ENCODE peak calls at places on chromosome 21, in four cellular contexts. T is thoracic aorta, K is coronary artery, E is tibial artery. P is an unnamed sample.

GRCh38 chr21:29418813-29419212 is 120.1 kb downstream of the BACH1 start:
- DNase-seq in T (no peak), K (no peak), E (no peak), P (no peak)

GRCh38 chr21:33036430-33037162 is 10.9 kb downstream of the OLIG2 start:
- DNase-seq in T (no peak), K (no peak), E (no peak), P (no peak)

GRCh38 chr21:29145837-29146453 is 15.5 kb downstream of the MAP3K7CL start:
- DNase-seq in T (no peak), K (no peak), E (no peak), P (no peak)

GRCh38 chr21:45996311-45997204 is 15.0 kb downstream of the COL6A1 start:
- DNase-seq in T (no peak), K (peak), E (peak), P (peak)

GRCh38 chr21:38807481-38807880 is 1.8 kb downstream of the ETS2 start:
- DNase-seq in T (no peak), K (no peak), E (no peak), P (no peak)

GRCh38 chr21:30620080-30620479 is 347 bp upstream of the KRTAP20-4 start:
- DNase-seq in T (no peak), K (no peak), E (no peak), P (no peak)

GRCh38 chr21:25283720-25284119 is 323.6 kb downstream of the MRPL39 start:
- DNase-seq in T (no peak), K (no peak), E (no peak), P (no peak)

GRCh38 chr21:28580585-28580984 is 412.1 kb downstream of the LTN1 start:
- DNase-seq in T (no peak), K (no peak), E (no peak), P (no peak)

GRCh38 chr21:45573452-45574035 is 31.3 kb upstream of the SLC19A1 start:
- DNase-seq in T (no peak), K (peak), E (no peak), P (no peak)

GRCh38 chr21:46661627-46662366 is 26.3 kb downstream of the PRMT2 start:
- DNase-seq in T (no peak), K (no peak), E (no peak), P (no peak)

GRCh38 chr21:21750124-21750825 is 752.1 kb downstream of the NCAM2 start:
- DNase-seq in T (no peak), K (no peak), E (no peak), P (no peak)

GRCh38 chr21:44485796-44486195 is 30.5 kb downstream of the LRRC3 start:
- DNase-seq in T (no peak), K (no peak), E (no peak), P (no peak)

GRCh38 chr21:44486302-44486701 is 31.0 kb downstream of the LRRC3 start:
- DNase-seq in T (no peak), K (no peak), E (no peak), P (no peak)

GRCh38 chr21:44489962-44490361 is 34.7 kb downstream of the LRRC3 start:
- DNase-seq in T (no peak), K (no peak), E (no peak), P (no peak)

GRCh38 chr21:44485254-44485793 is 30.0 kb downstream of the LRRC3 start:
- DNase-seq in T (no peak), K (no peak), E (no peak), P (no peak)

DNA sequence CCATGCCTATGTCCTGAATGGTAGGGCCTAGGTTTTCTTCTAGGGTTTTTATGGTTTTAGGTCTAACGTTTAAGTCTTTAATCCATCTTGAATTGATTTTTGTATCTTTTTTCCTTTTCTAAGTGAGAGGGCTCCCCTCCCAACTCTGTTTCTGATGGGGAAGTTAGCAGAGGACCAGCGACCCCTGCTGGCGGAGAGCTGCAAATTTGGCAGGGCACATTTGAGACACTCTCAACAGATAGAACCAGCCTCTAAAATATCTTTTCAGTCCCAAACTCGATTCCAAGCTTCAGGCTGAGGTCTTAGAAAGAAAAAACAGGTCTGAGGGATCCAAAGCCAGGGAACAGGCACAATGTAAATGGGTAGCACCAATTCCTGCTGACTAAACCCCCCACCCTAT is 32.5 kb downstream of the LRRC3 start:
- DNase-seq in T (no peak), K (no peak), E (no peak), P (no peak)
- TF ChIP-seq CTCF in T (no peak), K (no peak), E (no peak), P (peak)

GRCh38 chr21:26844258-26845065 is 747 bp downstream of the ADAMTS1 start:
- DNase-seq in T (no peak), K (peak), E (peak), P (no peak)
- TF ChIP-seq CTCF in T (peak), K (no peak), E (no peak), P (peak)

GRCh38 chr21:43315244-43316137 is 111.4 kb downstream of the SIK1 start:
- DNase-seq in T (no peak), K (no peak), E (no peak), P (no peak)
- TF ChIP-seq CTCF in T (no peak), K (no peak), E (no peak), P (peak)

GRCh38 chr21:18522181-18522771 is 118.7 kb upstream of the TMPRSS15 start:
- DNase-seq in T (no peak), K (no peak), E (no peak), P (no peak)
- TF ChIP-seq CTCF in T (peak), K (no peak), E (peak), P (peak)

GRCh38 chr21:40433575-40433974 is 413.4 kb downstream of the DSCAM start:
- DNase-seq in T (no peak), K (no peak), E (no peak), P (no peak)
- TF ChIP-seq CTCF in T (no peak), K (no peak), E (no peak), P (no peak)

GRCh38 chr21:34074283-34075098 is 1.1 kb downstream of the MRPS6 start:
- DNase-seq in T (no peak), K (no peak), E (no peak), P (no peak)
- TF ChIP-seq CTCF in T (peak), K (no peak), E (no peak), P (no peak)

GRCh38 chr21:36705679-36706481 is 7.0 kb downstream of the SIM2 start:
- DNase-seq in T (no peak), K (peak), E (no peak), P (peak)
- TF ChIP-seq CTCF in T (no peak), K (no peak), E (no peak), P (peak)

DNA sequence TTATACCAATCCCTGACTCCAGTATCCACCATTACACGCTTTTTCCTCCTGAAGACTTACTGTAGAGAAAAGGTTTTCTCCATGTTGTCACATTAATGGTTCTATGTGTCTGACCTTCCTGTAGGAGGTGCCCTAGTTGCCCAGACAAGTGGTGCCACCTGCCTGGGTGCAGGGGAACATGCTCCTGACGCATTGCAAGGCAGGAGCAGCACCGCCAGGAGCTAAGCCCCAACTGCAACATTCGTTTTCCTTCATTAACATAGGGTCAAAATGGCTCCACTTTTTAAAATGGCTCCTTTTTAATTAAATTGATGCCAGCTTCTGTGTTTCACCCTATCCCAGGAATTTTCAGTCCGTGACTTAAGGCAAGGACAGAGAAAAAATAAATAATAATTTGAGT is 220.1 kb upstream of the SAMSN1 start:
- DNase-seq in T (no peak), K (no peak), E (no peak), P (no peak)
- TF ChIP-seq CTCF in T (no peak), K (no peak), E (no peak), P (no peak)

DNA sequence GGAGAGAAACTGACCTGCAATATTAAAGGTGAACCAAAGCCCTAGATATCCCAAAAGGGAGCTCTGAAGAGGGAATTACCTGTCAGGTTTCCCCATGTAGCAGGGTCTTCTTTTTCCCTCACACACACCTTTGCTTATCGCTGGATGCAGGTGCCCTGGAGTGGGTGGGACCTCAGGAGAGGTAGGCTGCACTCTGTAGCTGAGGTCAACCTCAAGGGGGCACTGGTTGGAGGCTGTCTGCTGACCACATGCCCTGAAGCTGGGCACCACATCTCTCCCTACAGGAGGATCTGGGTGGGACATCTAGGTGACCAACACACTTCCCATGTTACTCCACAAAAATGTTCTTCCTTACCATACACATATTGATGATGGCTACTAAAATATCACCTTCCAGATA is 298.7 kb upstream of the USP25 start:
- DNase-seq in T (no peak), K (no peak), E (no peak), P (no peak)
- TF ChIP-seq CTCF in T (no peak), K (no peak), E (no peak), P (no peak)